ENCODE peak calls at places on chromosomes 7 and 10, in ten cellular contexts. One of them, this sample, is unnamed.

GRCh38 chr10:110620108-110620719 is 23.9 kb upstream of the RBM20 start:
- DNase-seq in LoVo: no peak
- DNase-seq in naive thymus-derived CD8-positive, alpha-beta T cell: no peak
- DNase-seq in RPMI7951: no peak
- DNase-seq in HEK293T: no peak
- DNase-seq in IMR-90: no peak
- DNase-seq in AG10803: no peak
- DNase-seq in mammary epithelial cell: no peak
- DNase-seq in stimulated activated CD4-positive, alpha-beta T cell treated with anti-CD3 and anti-CD28 coated beads, Interleukin-15, amount 100 ng/mL, for 24 hours: no peak
- DNase-seq in nucleus accumbens: no peak
- DNase-seq in this sample: no peak

GRCh38 chr10:99008106-99008505 is 227.5 kb downstream of the HPSE2 start:
- DNase-seq in IMR-90: no peak
- DNase-seq in AG10803: no peak
- DNase-seq in RPMI7951: no peak
- DNase-seq in nucleus accumbens: no peak
- DNase-seq in naive thymus-derived CD8-positive, alpha-beta T cell: no peak
- DNase-seq in LoVo: no peak
- DNase-seq in mammary epithelial cell: no peak
- DNase-seq in HEK293T: no peak
- DNase-seq in stimulated activated CD4-positive, alpha-beta T cell treated with anti-CD3 and anti-CD28 coated beads, Interleukin-15, amount 100 ng/mL, for 24 hours: no peak
- DNase-seq in this sample: no peak

GRCh38 chr10:13327516-13327915 is 20.6 kb downstream of the SEPHS1 start:
- DNase-seq in HEK293T: no peak
- DNase-seq in RPMI7951: no peak
- DNase-seq in mammary epithelial cell: no peak
- DNase-seq in IMR-90: no peak
- DNase-seq in LoVo: no peak
- DNase-seq in nucleus accumbens: no peak
- DNase-seq in AG10803: no peak
- DNase-seq in naive thymus-derived CD8-positive, alpha-beta T cell: no peak
- DNase-seq in stimulated activated CD4-positive, alpha-beta T cell treated with anti-CD3 and anti-CD28 coated beads, Interleukin-15, amount 100 ng/mL, for 24 hours: no peak
- DNase-seq in this sample: no peak

GRCh38 chr10:132439424-132440163 is 42.6 kb downstream of the PWWP2B start:
- DNase-seq in mammary epithelial cell: no peak
- DNase-seq in HEK293T: no peak
- DNase-seq in RPMI7951: no peak
- DNase-seq in nucleus accumbens: no peak
- DNase-seq in IMR-90: no peak
- DNase-seq in stimulated activated CD4-positive, alpha-beta T cell treated with anti-CD3 and anti-CD28 coated beads, Interleukin-15, amount 100 ng/mL, for 24 hours: no peak
- DNase-seq in LoVo: no peak
- DNase-seq in AG10803: no peak
- DNase-seq in naive thymus-derived CD8-positive, alpha-beta T cell: no peak
- DNase-seq in this sample: no peak

GRCh38 chr10:12067336-12067735 is 1.4 kb upstream of the DHTKD1 start:
- DNase-seq in IMR-90: peak; percentile 93
- DNase-seq in LoVo: no peak
- DNase-seq in nucleus accumbens: no peak
- DNase-seq in AG10803: peak; percentile 75
- DNase-seq in HEK293T: no peak
- DNase-seq in stimulated activated CD4-positive, alpha-beta T cell treated with anti-CD3 and anti-CD28 coated beads, Interleukin-15, amount 100 ng/mL, for 24 hours: no peak
- DNase-seq in mammary epithelial cell: peak; percentile 84
- DNase-seq in RPMI7951: peak; percentile 67
- DNase-seq in naive thymus-derived CD8-positive, alpha-beta T cell: no peak
- DNase-seq in this sample: no peak

GRCh38 chr7:55075464-55075971 is 56.7 kb downstream of the EGFR start:
- DNase-seq in nucleus accumbens: no peak
- DNase-seq in stimulated activated CD4-positive, alpha-beta T cell treated with anti-CD3 and anti-CD28 coated beads, Interleukin-15, amount 100 ng/mL, for 24 hours: no peak
- DNase-seq in AG10803: peak; percentile 44
- DNase-seq in RPMI7951: no peak
- DNase-seq in mammary epithelial cell: no peak
- DNase-seq in IMR-90: no peak
- DNase-seq in LoVo: no peak
- DNase-seq in naive thymus-derived CD8-positive, alpha-beta T cell: no peak
- DNase-seq in HEK293T: no peak
- DNase-seq in this sample: no peak

GRCh38 chr7:23712368-23713284 is 2.6 kb downstream of the STK31 start:
- DNase-seq in HEK293T: peak; percentile 44
- DNase-seq in naive thymus-derived CD8-positive, alpha-beta T cell: no peak
- DNase-seq in RPMI7951: peak; percentile 72
- DNase-seq in LoVo: peak; percentile 76
- DNase-seq in IMR-90: peak; percentile 78
- DNase-seq in nucleus accumbens: no peak
- DNase-seq in AG10803: peak; percentile 69
- DNase-seq in mammary epithelial cell: peak; percentile 60
- DNase-seq in stimulated activated CD4-positive, alpha-beta T cell treated with anti-CD3 and anti-CD28 coated beads, Interleukin-15, amount 100 ng/mL, for 24 hours: no peak
- DNase-seq in this sample: peak; percentile 60

GRCh38 chr10:59432207-59432900 is 70.0 kb upstream of the FAM13C start:
- DNase-seq in LoVo: no peak
- DNase-seq in IMR-90: peak; percentile 19
- DNase-seq in nucleus accumbens: no peak
- DNase-seq in naive thymus-derived CD8-positive, alpha-beta T cell: no peak
- DNase-seq in HEK293T: no peak
- DNase-seq in stimulated activated CD4-positive, alpha-beta T cell treated with anti-CD3 and anti-CD28 coated beads, Interleukin-15, amount 100 ng/mL, for 24 hours: no peak
- DNase-seq in AG10803: peak; percentile 12
- DNase-seq in mammary epithelial cell: peak; percentile 67
- DNase-seq in RPMI7951: peak; percentile 37
- DNase-seq in this sample: no peak

GRCh38 chr10:78327778-78328591 is 294.3 kb downstream of the RPS24 start:
- DNase-seq in AG10803: no peak
- DNase-seq in RPMI7951: no peak
- DNase-seq in stimulated activated CD4-positive, alpha-beta T cell treated with anti-CD3 and anti-CD28 coated beads, Interleukin-15, amount 100 ng/mL, for 24 hours: no peak
- DNase-seq in HEK293T: no peak
- DNase-seq in naive thymus-derived CD8-positive, alpha-beta T cell: no peak
- DNase-seq in nucleus accumbens: no peak
- DNase-seq in mammary epithelial cell: no peak
- DNase-seq in IMR-90: no peak
- DNase-seq in LoVo: no peak
- DNase-seq in this sample: no peak

GRCh38 chr7:13742719-13743640 is 246.5 kb downstream of the ETV1 start:
- DNase-seq in RPMI7951: peak; percentile 85
- DNase-seq in LoVo: peak; percentile 43
- DNase-seq in IMR-90: peak; percentile 56
- DNase-seq in nucleus accumbens: peak; percentile 6
- DNase-seq in naive thymus-derived CD8-positive, alpha-beta T cell: no peak
- DNase-seq in AG10803: peak; percentile 67
- DNase-seq in stimulated activated CD4-positive, alpha-beta T cell treated with anti-CD3 and anti-CD28 coated beads, Interleukin-15, amount 100 ng/mL, for 24 hours: peak; percentile 7
- DNase-seq in mammary epithelial cell: peak; percentile 33
- DNase-seq in HEK293T: peak; percentile 24
- DNase-seq in this sample: peak; percentile 93

GRCh38 chr10:3848005-3848767 is 63.2 kb upstream of the KLF6 start:
- DNase-seq in AG10803: peak; percentile 74
- DNase-seq in stimulated activated CD4-positive, alpha-beta T cell treated with anti-CD3 and anti-CD28 coated beads, Interleukin-15, amount 100 ng/mL, for 24 hours: no peak
- DNase-seq in nucleus accumbens: no peak
- DNase-seq in naive thymus-derived CD8-positive, alpha-beta T cell: no peak
- DNase-seq in LoVo: no peak
- DNase-seq in IMR-90: peak; percentile 51
- DNase-seq in HEK293T: no peak
- DNase-seq in RPMI7951: no peak
- DNase-seq in mammary epithelial cell: peak; percentile 38
- DNase-seq in this sample: no peak

GRCh38 chr7:69091476-69091875 is 506.8 kb upstream of the AUTS2 start:
- DNase-seq in LoVo: no peak
- DNase-seq in naive thymus-derived CD8-positive, alpha-beta T cell: no peak
- DNase-seq in mammary epithelial cell: no peak
- DNase-seq in stimulated activated CD4-positive, alpha-beta T cell treated with anti-CD3 and anti-CD28 coated beads, Interleukin-15, amount 100 ng/mL, for 24 hours: no peak
- DNase-seq in RPMI7951: no peak
- DNase-seq in IMR-90: no peak
- DNase-seq in nucleus accumbens: no peak
- DNase-seq in HEK293T: no peak
- DNase-seq in AG10803: peak; percentile 7
- DNase-seq in this sample: no peak

GRCh38 chr10:13765641-13766341 is 179.0 kb downstream of the PRPF18 start:
- DNase-seq in naive thymus-derived CD8-positive, alpha-beta T cell: no peak
- DNase-seq in RPMI7951: no peak
- DNase-seq in mammary epithelial cell: no peak
- DNase-seq in HEK293T: no peak
- DNase-seq in LoVo: no peak
- DNase-seq in nucleus accumbens: no peak
- DNase-seq in AG10803: no peak
- DNase-seq in IMR-90: no peak
- DNase-seq in stimulated activated CD4-positive, alpha-beta T cell treated with anti-CD3 and anti-CD28 coated beads, Interleukin-15, amount 100 ng/mL, for 24 hours: no peak
- DNase-seq in this sample: no peak

GRCh38 chr10:101568054-101568745 is 19.9 kb downstream of the POLL start:
- DNase-seq in mammary epithelial cell: no peak
- DNase-seq in LoVo: no peak
- DNase-seq in RPMI7951: no peak
- DNase-seq in AG10803: no peak
- DNase-seq in stimulated activated CD4-positive, alpha-beta T cell treated with anti-CD3 and anti-CD28 coated beads, Interleukin-15, amount 100 ng/mL, for 24 hours: no peak
- DNase-seq in nucleus accumbens: no peak
- DNase-seq in IMR-90: no peak
- DNase-seq in HEK293T: no peak
- DNase-seq in naive thymus-derived CD8-positive, alpha-beta T cell: no peak
- DNase-seq in this sample: no peak